ENCODE peak calls at places on chromosomes 4 and X, in five cellular contexts. F is A549, M is GM12878, C is HepG2, D is K562. G is an unnamed sample.

GRCh38 chr4:3291969-3292570 is 751 bp upstream of the RGS12 start:
- DNase-seq in M (no peak), C (peak; percentile 12), F (peak; percentile 42), D (peak; percentile 29), G (peak; percentile 57)

GRCh38 chr4:17698116-17698515 is 83.3 kb downstream of the FAM184B start:
- DNase-seq in F (no peak), C (no peak), D (no peak), M (no peak), G (no peak)

GRCh38 chr4:185881427-185881826 is 69.4 kb upstream of the SORBS2 start:
- DNase-seq in C (no peak), M (no peak), F (no peak), D (no peak), G (no peak)

GRCh38 chr4:83890816-83891215 is 354.9 kb downstream of the GPAT3 start:
- DNase-seq in C (no peak), M (no peak), D (no peak), F (no peak), G (no peak)

GRCh38 chr4:77158487-77158861 is 1.5 kb downstream of the CCNG2 start:
- DNase-seq in C (no peak), D (peak; percentile 19), F (no peak), M (no peak), G (no peak)

GRCh38 chr4:102174800-102175199 is 170.5 kb downstream of the SLC39A8 start:
- DNase-seq in D (no peak), C (no peak), M (no peak), F (peak; percentile 1), G (no peak)

GRCh38 chr4:5945936-5946335 is 53.0 kb upstream of the CRMP1 start:
- DNase-seq in C (no peak), M (no peak), D (no peak), F (no peak), G (no peak)

GRCh38 chr4:100240008-100240407 is 49.7 kb upstream of the DDIT4L start:
- DNase-seq in M (no peak), F (no peak), D (no peak), C (no peak), G (no peak)

GRCh38 chr4:89994176-89994873 is 99.7 kb downstream of the MMRN1 start:
- DNase-seq in D (no peak), F (no peak), C (peak; percentile 68), M (no peak), G (no peak)
- TF ChIP-seq JUNB in D (no peak), F (no peak), C (no peak), M (no peak), G (no peak)

DNA sequence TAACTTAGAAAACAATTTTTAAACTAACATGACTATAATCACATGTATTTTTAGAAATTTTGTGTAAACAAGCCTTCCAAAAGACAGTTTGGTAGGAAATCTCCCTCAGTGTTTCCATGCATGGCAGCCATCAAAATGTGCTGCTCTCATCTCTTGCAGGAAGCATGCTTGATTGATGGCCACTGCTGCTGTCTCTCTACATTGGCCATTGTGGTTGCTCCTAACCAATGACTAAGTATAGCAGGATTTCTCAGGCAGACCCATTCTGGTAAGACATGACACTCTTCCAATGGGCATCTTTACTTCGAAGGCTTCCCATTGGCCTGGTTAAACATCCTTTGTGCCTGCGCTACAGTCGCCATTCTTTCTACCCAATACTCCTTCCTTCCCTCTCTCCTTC is 78.9 kb upstream of the GUCY1A1 start:
- DNase-seq in C (no peak), F (no peak), M (no peak), D (no peak), G (no peak)
- TF ChIP-seq JUNB in C (no peak), F (no peak), M (no peak), D (no peak), G (no peak)

GRCh38 chr4:130025701-130026100 is 929.7 kb downstream of the C4orf33 start:
- DNase-seq in F (no peak), C (no peak), M (no peak), D (no peak), G (no peak)

GRCh38 chr4:130023088-130023487 is 927.1 kb downstream of the C4orf33 start:
- DNase-seq in F (no peak), M (no peak), D (no peak), C (no peak), G (peak; percentile 16)

GRCh38 chr4:130028552-130028951 is 932.6 kb downstream of the C4orf33 start:
- DNase-seq in F (no peak), M (peak; percentile 33), C (no peak), D (no peak), G (peak; percentile 18)

GRCh38 chr4:130029442-130029841 is 933.5 kb downstream of the C4orf33 start:
- DNase-seq in M (no peak), D (no peak), C (no peak), F (no peak), G (peak; percentile 50)

DNA sequence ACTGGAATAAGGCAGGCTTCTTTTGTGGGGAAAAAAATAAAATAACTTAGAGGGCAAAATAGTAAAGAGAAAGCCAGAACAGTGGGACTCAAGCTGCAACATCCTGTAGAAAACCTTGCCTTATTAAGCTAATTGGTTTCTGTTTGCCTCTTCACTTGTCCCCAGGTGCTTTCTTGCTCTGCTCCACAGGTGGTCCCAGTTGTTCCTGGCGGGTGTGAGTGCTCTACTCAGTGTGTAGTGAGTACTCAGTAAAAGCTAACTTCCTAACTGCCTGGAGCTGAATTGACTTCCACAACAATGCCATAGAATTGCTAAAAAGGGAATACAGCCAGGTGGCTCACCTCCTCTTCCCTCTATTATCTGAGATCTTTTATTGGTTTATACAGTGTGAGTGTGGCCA is 930.2 kb downstream of the C4orf33 start:
- DNase-seq in C (no peak), F (no peak), D (no peak), M (no peak), G (peak; percentile 98)
- TF ChIP-seq JUNB in C (no peak), F (no peak), D (no peak), M (no peak), G (no peak)

GRCh38 chr4:15376594-15376993 is 51.2 kb upstream of the C1QTNF7 start:
- DNase-seq in C (peak; percentile 13), D (no peak), F (peak; percentile 4), M (no peak), G (peak; percentile 11)

GRCh38 chr4:15376145-15376544 is 51.7 kb upstream of the C1QTNF7 start:
- DNase-seq in C (no peak), M (no peak), D (no peak), F (no peak), G (no peak)

GRCh38 chr4:15374697-15375096 is 53.1 kb upstream of the C1QTNF7 start:
- DNase-seq in D (no peak), M (no peak), F (no peak), C (no peak), G (no peak)

GRCh38 chr4:15373363-15373762 is 54.5 kb upstream of the C1QTNF7 start:
- DNase-seq in D (no peak), C (no peak), M (no peak), F (no peak), G (no peak)

DNA sequence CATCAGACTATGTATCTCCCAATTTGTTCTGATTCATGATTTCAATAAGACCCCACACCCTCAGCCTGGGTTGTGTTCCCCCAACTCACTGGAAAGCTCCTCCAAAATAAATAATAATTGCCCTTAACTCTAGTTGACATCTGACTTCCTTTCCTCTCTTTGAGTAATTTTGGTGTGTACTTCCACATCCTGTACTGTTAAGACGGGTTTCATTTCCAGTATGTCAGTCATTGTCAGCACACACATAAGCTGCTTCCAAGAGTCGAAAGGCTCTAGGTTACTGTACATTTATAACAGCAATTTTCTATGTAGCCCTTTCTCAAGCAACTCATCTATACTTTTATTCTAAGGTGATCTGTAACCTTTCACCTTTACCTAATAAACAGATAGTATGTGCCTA is 52.1 kb upstream of the C1QTNF7 start:
- DNase-seq in M (no peak), F (no peak), C (no peak), D (no peak), G (no peak)
- TF ChIP-seq JUNB in M (no peak), F (no peak), C (no peak), D (no peak), G (no peak)

GRCh38 chrX:116345953-116346352 is 90.5 kb upstream of the SLC6A14 start:
- DNase-seq in M (no peak), D (no peak), C (no peak), F (no peak), G (no peak)

GRCh38 chrX:116342903-116343302 is 93.5 kb upstream of the SLC6A14 start:
- DNase-seq in M (no peak), C (no peak), D (no peak), F (no peak), G (no peak)
- TF ChIP-seq JUNB in M (no peak), C (no peak), D (no peak), F (no peak), G (no peak)

DNA sequence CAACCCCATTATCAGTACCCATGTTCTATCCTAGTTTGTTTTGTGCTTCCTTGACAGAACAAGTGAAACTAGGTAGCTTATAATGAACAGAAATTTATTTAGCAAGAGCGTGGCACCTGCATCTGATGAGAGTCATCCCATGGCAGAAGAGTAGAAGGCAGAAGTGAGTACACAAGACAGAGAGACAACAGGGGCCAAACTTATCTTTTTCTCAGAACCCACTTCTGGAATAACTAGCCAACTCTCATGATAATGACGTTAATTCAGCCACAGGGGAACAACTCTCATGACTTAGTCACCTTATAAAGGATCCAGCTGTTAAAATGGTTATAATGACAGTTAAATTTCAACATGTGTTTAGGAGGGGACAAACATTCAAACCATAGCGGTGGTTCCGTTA is 644.9 kb downstream of the TECRL start:
- DNase-seq in D (no peak), F (no peak), C (no peak), M (no peak), G (no peak)
- TF ChIP-seq JUNB in D (no peak), F (no peak), C (no peak), M (no peak), G (no peak)